ENCODE peak calls at places on chromosome 5, in four cellular contexts. T is WTC11, D is retina, I is GM03348. A is an unnamed sample.

GRCh38 chr5:96661101-96661840 is 905 bp upstream of the CAST start:
- DNase-seq in T (no peak), D (peak), I (peak), A (peak)

GRCh38 chr5:127699416-127699815 is 3.8 kb upstream of the CCDC192 start:
- DNase-seq in T (no peak), D (no peak), I (no peak), A (no peak)

GRCh38 chr5:26419987-26420386 is 618.4 kb downstream of the CDH9 start:
- DNase-seq in T (no peak), D (no peak), I (no peak), A (no peak)

GRCh38 chr5:181243020-181243520 is 636 bp downstream of the RACK1 start:
- DNase-seq in T (no peak), D (no peak), I (no peak), A (no peak)

GRCh38 chr5:72837524-72838096 is 21.1 kb downstream of the TNPO1 start:
- DNase-seq in T (no peak), D (no peak), I (no peak), A (no peak)

GRCh38 chr5:55577353-55578060 is 42.7 kb upstream of the PLPP1 start:
- DNase-seq in T (no peak), D (no peak), I (peak), A (no peak)

GRCh38 chr5:102313907-102314306 is 17.8 kb upstream of the SLCO4C1 start:
- DNase-seq in T (no peak), D (no peak), I (no peak), A (no peak)

GRCh38 chr5:156838966-156839365 is 11.1 kb upstream of the PPP1R2B start:
- DNase-seq in T (no peak), D (no peak), I (no peak), A (no peak)

GRCh38 chr5:43854697-43855292 is 251.8 kb downstream of the NNT start:
- DNase-seq in T (no peak), D (no peak), I (no peak), A (peak)

GRCh38 chr5:113081881-113082546 is 105.4 kb downstream of the DCP2 start:
- DNase-seq in T (no peak), D (no peak), I (peak), A (no peak)

GRCh38 chr5:998276-998974 is 10.2 kb upstream of the NKD2 start:
- DNase-seq in T (peak), D (peak), I (no peak), A (peak)

GRCh38 chr5:177537389-177538361 is 16.7 kb downstream of the FAM193B start:
- DNase-seq in T (no peak), D (no peak), I (peak), A (peak)

GRCh38 chr5:10550222-10550995 is 13.5 kb upstream of the ANKRD33B start:
- DNase-seq in T (no peak), D (no peak), I (no peak), A (no peak)

GRCh38 chr5:176793343-176793699 is 17.0 kb upstream of the UNC5A start:
- DNase-seq in T (peak), D (peak), I (no peak), A (peak)

GRCh38 chr5:37975531-37975930 is 135.7 kb upstream of the GDNF start:
- DNase-seq in T (no peak), D (no peak), I (peak), A (no peak)

GRCh38 chr5:116032094-116032517 is at the start of gene ARL14EPL:
- DNase-seq in T (peak), D (no peak), I (peak), A (no peak)

GRCh38 chr5:67404261-67405100 is 207.9 kb upstream of the CD180 start:
- DNase-seq in T (no peak), D (no peak), I (no peak), A (no peak)

GRCh38 chr5:142881076-142881466 is 110.9 kb downstream of the ARHGAP26 start:
- DNase-seq in T (no peak), D (peak), I (peak), A (peak)

GRCh38 chr5:139065296-139065695 is 132.9 kb downstream of the SIL1 start:
- DNase-seq in T (no peak), D (no peak), I (no peak), A (no peak)

GRCh38 chr5:78235289-78235688 is 59.2 kb downstream of the AP3B1 start:
- DNase-seq in T (no peak), D (no peak), I (peak), A (no peak)

GRCh38 chr5:18299166-18299565 is 664.9 kb downstream of the TAF11L14 start:
- DNase-seq in T (no peak), D (no peak), I (no peak), A (no peak)

GRCh38 chr5:173201636-173202265 is 33.3 kb downstream of the NKX2-5 start:
- DNase-seq in T (no peak), D (no peak), I (peak), A (no peak)

GRCh38 chr5:119019431-119020348 is 31.3 kb upstream of the DTWD2 start:
- DNase-seq in T (no peak), D (no peak), I (no peak), A (no peak)

GRCh38 chr5:56078675-56079500 is 84.1 kb upstream of the IL6ST start:
- DNase-seq in T (no peak), D (no peak), I (peak), A (no peak)

GRCh38 chr5:125505062-125505461 is 758.6 kb upstream of the ZNF608 start:
- DNase-seq in T (no peak), D (no peak), I (no peak), A (no peak)

GRCh38 chr5:66861402-66861801 is 265.2 kb downstream of the MAST4 start:
- DNase-seq in T (no peak), D (no peak), I (no peak), A (no peak)

GRCh38 chr5:10513501-10514442 is 50.1 kb upstream of the ANKRD33B start:
- DNase-seq in T (peak), D (no peak), I (peak), A (peak)

GRCh38 chr5:129448654-129449053 is 11.4 kb upstream of the ADAMTS19 start:
- DNase-seq in T (no peak), D (no peak), I (no peak), A (no peak)

GRCh38 chr5:53419247-53419646 is 61.2 kb upstream of the FST start:
- DNase-seq in T (no peak), D (no peak), I (peak), A (no peak)

GRCh38 chr5:142543951-142544753 is 141.7 kb downstream of the FGF1 start:
- DNase-seq in T (no peak), D (no peak), I (no peak), A (no peak)

GRCh38 chr5:109003928-109004327 is 256.2 kb downstream of the FER start:
- DNase-seq in T (no peak), D (no peak), I (no peak), A (no peak)

GRCh38 chr5:132546108-132546507 is 2.8 kb upstream of the IL5 start:
- DNase-seq in T (no peak), D (no peak), I (no peak), A (no peak)

A was measured in H7.